ENCODE peak calls at places on chromosomes 11 and 22, in five cellular contexts. G is G401, Y is NCI-H2029, J is NCI-H1694, V is kidney glomerular epithelial cell. O is an unnamed sample.

GRCh38 chr11:75518204-75518549 is 7.6 kb downstream of the GDPD5 start:
- DNase-seq in G (no peak), Y (no peak), J (no peak), V (no peak), O (no peak)

GRCh38 chr22:20807315-20807752 is 33.4 kb downstream of the SERPIND1 start:
- DNase-seq in G (peak), Y (no peak), J (no peak), V (peak), O (peak)

GRCh38 chr22:19629720-19630419 is 84.4 kb upstream of the SEPTIN5 start:
- DNase-seq in G (peak), Y (peak), J (peak), V (peak), O (peak)

GRCh38 chr22:23256986-23257888 is 76.9 kb downstream of the BCR start:
- DNase-seq in G (no peak), Y (no peak), J (no peak), V (no peak), O (no peak)

GRCh38 chr11:119484741-119485605 is 62.0 kb upstream of the THY1 start:
- DNase-seq in G (no peak), Y (no peak), J (no peak), V (no peak), O (no peak)

GRCh38 chr11:109527496-109527895 is 105.5 kb downstream of the C11orf87 start:
- DNase-seq in G (no peak), Y (no peak), J (no peak), V (no peak), O (no peak)

GRCh38 chr11:83063073-83063754 is 8.5 kb downstream of the RAB30 start:
- DNase-seq in G (peak), Y (no peak), J (no peak), V (peak), O (no peak)

GRCh38 chr11:43579171-43579918 is 101.2 kb upstream of the HSD17B12 start:
- DNase-seq in G (peak), Y (no peak), J (no peak), V (no peak), O (no peak)

GRCh38 chr22:50298937-50299656 is 8.3 kb downstream of the PLXNB2 start:
- DNase-seq in G (peak), Y (no peak), J (no peak), V (no peak), O (no peak)